ENCODE peak calls at places on chromosomes 4 and X, in nine cellular contexts. W is substantia nigra; O is NCI-H524; Y is EH; Q is CD8-positive, alpha-beta T cell; A is HS-5; J is HFFc6; K is activated naive CD4-positive, alpha-beta T cell; F is caudate nucleus. B is an unnamed sample.

GRCh38 chr4:89305712-89306437 is 1.7 kb downstream of the GPRIN3 start:
- DNase-seq in W (no peak), O (no peak), Y (peak; percentile 5), Q (no peak), A (no peak), J (no peak), K (no peak), F (no peak), B (no peak)

GRCh38 chr4:26028793-26029511 is 114.9 kb downstream of the SMIM20 start:
- DNase-seq in W (peak; percentile 40), O (peak; percentile 56), Y (peak; percentile 56), Q (peak; percentile 36), A (no peak), J (no peak), K (peak; percentile 25), F (peak; percentile 12), B (no peak)

GRCh38 chr4:8410641-8411271 is 29.8 kb downstream of the ACOX3 start:
- DNase-seq in W (no peak), O (peak; percentile 84), Y (peak; percentile 72), Q (no peak), A (no peak), J (peak; percentile 41), K (no peak), F (no peak), B (peak; percentile 66)

GRCh38 chr4:139176299-139177048 is 544 bp downstream of the ELF2 start:
- DNase-seq in W (peak; percentile 27), O (peak; percentile 46), Y (peak; percentile 78), Q (peak; percentile 41), A (no peak), J (peak; percentile 60), K (peak; percentile 35), F (peak; percentile 66), B (peak; percentile 70)

GRCh38 chrX:17802756-17803155 is 58.3 kb downstream of the RAI2 start:
- DNase-seq in W (no peak), O (no peak), Y (no peak), Q (no peak), A (no peak), J (no peak), K (no peak), F (no peak), B (no peak)

GRCh38 chr4:80507507-80507906 is 172.0 kb downstream of the CFAP299 start:
- DNase-seq in W (no peak), O (no peak), Y (no peak), Q (no peak), A (no peak), J (no peak), K (no peak), F (no peak), B (no peak)

GRCh38 chr4:92334716-92335350 is 31.1 kb downstream of the GRID2 start:
- DNase-seq in W (no peak), O (no peak), Y (no peak), Q (no peak), A (no peak), J (no peak), K (no peak), F (no peak), B (no peak)

GRCh38 chrX:16712116-16712824 is at the start of gene CTPS2:
- DNase-seq in W (no peak), O (peak; percentile 52), Y (peak; percentile 61), Q (peak; percentile 15), A (no peak), J (peak; percentile 47), K (peak; percentile 31), F (peak; percentile 7), B (peak; percentile 56)

GRCh38 chr4:3215733-3216132 is 33.2 kb upstream of the MSANTD1 start:
- DNase-seq in W (no peak), O (no peak), Y (no peak), Q (no peak), A (no peak), J (no peak), K (no peak), F (no peak), B (no peak)

GRCh38 chr4:99998062-99998880 is 48.2 kb upstream of the H2AZ1 start:
- DNase-seq in W (no peak), O (no peak), Y (peak; percentile 56), Q (no peak), A (peak; percentile 67), J (peak; percentile 61), K (no peak), F (no peak), B (no peak)

GRCh38 chr4:85825937-85826678 is 351.2 kb downstream of the ARHGAP24 start:
- DNase-seq in W (no peak), O (peak; percentile 74), Y (peak; percentile 83), Q (no peak), A (no peak), J (peak; percentile 83), K (no peak), F (no peak), B (peak; percentile 6)

GRCh38 chrX:47234583-47234982 is 1.8 kb downstream of the USP11 start:
- DNase-seq in W (no peak), O (no peak), Y (no peak), Q (no peak), A (no peak), J (no peak), K (no peak), F (no peak), B (no peak)

GRCh38 chr4:54719378-54719777 is 61.6 kb downstream of the KIT start:
- DNase-seq in W (no peak), O (no peak), Y (peak; percentile 42), Q (no peak), A (peak; percentile 18), J (no peak), K (no peak), F (no peak), B (no peak)

GRCh38 chr4:74045772-74046171 is 7.3 kb upstream of the CXCL3 start:
- DNase-seq in W (no peak), O (no peak), Y (no peak), Q (no peak), A (no peak), J (no peak), K (no peak), F (no peak), B (no peak)

GRCh38 chr4:144599621-144600020 is 46.3 kb upstream of the HHIP start:
- DNase-seq in W (no peak), O (no peak), Y (no peak), Q (no peak), A (no peak), J (no peak), K (no peak), F (no peak), B (no peak)

GRCh38 chrX:63889001-63889400 is 104.0 kb upstream of the ARHGEF9 start:
- DNase-seq in W (no peak), O (no peak), Y (peak; percentile 87), Q (no peak), A (peak; percentile 10), J (peak; percentile 80), K (no peak), F (no peak), B (no peak)

GRCh38 chrX:64093761-64094160 is 111.7 kb downstream of the AMER1 start:
- DNase-seq in W (no peak), O (no peak), Y (peak; percentile 29), Q (no peak), A (no peak), J (peak; percentile 13), K (no peak), F (no peak), B (no peak)

GRCh38 chr4:117331817-117332216 is 246.4 kb upstream of the TRAM1L1 start:
- DNase-seq in W (no peak), O (no peak), Y (no peak), Q (no peak), A (no peak), J (no peak), K (no peak), F (no peak), B (no peak)

GRCh38 chrX:16484338-16484737 is 165.6 kb upstream of the S100G start:
- DNase-seq in W (no peak), O (no peak), Y (peak; percentile 91), Q (peak; percentile 4), A (peak; percentile 80), J (peak; percentile 87), K (no peak), F (no peak), B (no peak)

GRCh38 chr4:97978791-97979488 is 164.3 kb downstream of the STPG2 start:
- DNase-seq in W (no peak), O (no peak), Y (no peak), Q (no peak), A (no peak), J (no peak), K (no peak), F (no peak), B (no peak)

GRCh38 chr4:665751-666435 is 8.2 kb downstream of the ATP5ME start:
- DNase-seq in W (no peak), O (no peak), Y (no peak), Q (no peak), A (no peak), J (no peak), K (no peak), F (no peak), B (no peak)

GRCh38 chrX:135477576-135477975 is 42.9 kb upstream of the INTS6L start:
- DNase-seq in W (no peak), O (peak; percentile 29), Y (peak; percentile 60), Q (no peak), A (peak; percentile 14), J (peak; percentile 52), K (no peak), F (peak; percentile 0), B (peak; percentile 1)

GRCh38 chrX:22159071-22159470 is 113.6 kb upstream of the CBLL2 start:
- DNase-seq in W (no peak), O (no peak), Y (peak; percentile 66), Q (no peak), A (no peak), J (peak; percentile 24), K (no peak), F (no peak), B (no peak)

GRCh38 chrX:111100191-111100590 is 4.2 kb downstream of the PAK3 start:
- DNase-seq in W (no peak), O (no peak), Y (peak; percentile 25), Q (no peak), A (no peak), J (peak; percentile 4), K (no peak), F (peak; percentile 0), B (no peak)

GRCh38 chr4:67122029-67122428 is 423.3 kb downstream of the CENPC start:
- DNase-seq in W (no peak), O (no peak), Y (no peak), Q (no peak), A (no peak), J (no peak), K (no peak), F (no peak), B (no peak)

GRCh38 chrX:19824603-19825002 is 62.8 kb downstream of the SH3KBP1 start:
- DNase-seq in W (no peak), O (no peak), Y (peak; percentile 44), Q (no peak), A (no peak), J (peak; percentile 4), K (no peak), F (no peak), B (no peak)

GRCh38 chr4:4386736-4387392 is at the start of gene NSG1:
- DNase-seq in W (no peak), O (no peak), Y (peak; percentile 22), Q (peak; percentile 29), A (no peak), J (no peak), K (no peak), F (peak; percentile 37), B (peak; percentile 63)

GRCh38 chr4:186948361-186949291 is 225.0 kb upstream of the FAT1 start:
- DNase-seq in W (no peak), O (no peak), Y (peak; percentile 98), Q (no peak), A (no peak), J (peak; percentile 67), K (no peak), F (no peak), B (no peak)

GRCh38 chr4:48454591-48454990 is 28.6 kb upstream of the SLC10A4 start:
- DNase-seq in W (no peak), O (no peak), Y (no peak), Q (no peak), A (no peak), J (no peak), K (no peak), F (no peak), B (no peak)

GRCh38 chrX:118666521-118666920 is 60.9 kb upstream of the IL13RA1 start:
- DNase-seq in W (no peak), O (no peak), Y (peak; percentile 25), Q (no peak), A (no peak), J (no peak), K (no peak), F (no peak), B (no peak)

GRCh38 chr4:8699479-8700145 is 107.0 kb downstream of the CPZ start:
- DNase-seq in W (no peak), O (no peak), Y (no peak), Q (no peak), A (no peak), J (no peak), K (no peak), F (no peak), B (no peak)

B was measured in frontal cortex.